ENCODE peak calls at places on chromosomes 16 and 17, in five cellular contexts. One of them, this sample, is unnamed.

GRCh38 chr16:50025544-50025931 is 513 bp downstream of the CNEP1R1 start:
- DNase-seq in K562: peak
- DNase-seq in GM12878: no peak
- DNase-seq in HepG2: peak
- DNase-seq in H1: no peak
- DNase-seq in this sample: no peak

GRCh38 chr17:1714980-1715802 is 5.0 kb upstream of the TLCD2 start:
- DNase-seq in K562: peak
- DNase-seq in GM12878: no peak
- DNase-seq in HepG2: peak
- DNase-seq in H1: no peak
- DNase-seq in this sample: peak

GRCh38 chr16:53509906-53510703 is 7.1 kb upstream of the AKTIP start:
- DNase-seq in K562: peak
- DNase-seq in GM12878: no peak
- DNase-seq in HepG2: peak
- DNase-seq in H1: no peak
- DNase-seq in this sample: peak

GRCh38 chr17:40903129-40903847 is 18.2 kb upstream of the KRT20 start:
- DNase-seq in K562: peak
- DNase-seq in GM12878: no peak
- DNase-seq in HepG2: peak
- DNase-seq in H1: no peak
- DNase-seq in this sample: peak

GRCh38 chr16:25033852-25034251 is 18.7 kb upstream of the ARHGAP17 start:
- DNase-seq in K562: no peak
- DNase-seq in GM12878: no peak
- DNase-seq in HepG2: no peak
- DNase-seq in H1: no peak
- DNase-seq in this sample: no peak

GRCh38 chr16:79599256-79599836 is 1.2 kb downstream of the MAF start:
- DNase-seq in K562: no peak
- DNase-seq in GM12878: no peak
- DNase-seq in HepG2: no peak
- DNase-seq in H1: no peak
- DNase-seq in this sample: no peak

GRCh38 chr17:31629696-31630470 is 229.2 kb downstream of the COPRS start:
- DNase-seq in K562: no peak
- DNase-seq in GM12878: no peak
- DNase-seq in HepG2: no peak
- DNase-seq in H1: no peak
- DNase-seq in this sample: no peak

GRCh38 chr16:85114909-85115567 is 2.8 kb upstream of the CIBAR2 start:
- DNase-seq in K562: peak
- DNase-seq in GM12878: peak
- DNase-seq in HepG2: peak
- DNase-seq in H1: peak
- DNase-seq in this sample: peak

GRCh38 chr16:50394215-50394802 is 25.5 kb upstream of the BRD7 start:
- DNase-seq in K562: no peak
- DNase-seq in GM12878: no peak
- DNase-seq in HepG2: no peak
- DNase-seq in H1: no peak
- DNase-seq in this sample: no peak

GRCh38 chr16:71367243-71367976 is 8.9 kb downstream of the CALB2 start:
- DNase-seq in K562: peak
- DNase-seq in GM12878: peak
- DNase-seq in HepG2: peak
- DNase-seq in H1: peak
- DNase-seq in this sample: peak

GRCh38 chr16:1163567-1164055 is 10.7 kb downstream of the CACNA1H start:
- DNase-seq in K562: no peak
- DNase-seq in GM12878: no peak
- DNase-seq in HepG2: no peak
- DNase-seq in H1: no peak
- DNase-seq in this sample: no peak

GRCh38 chr17:51857052-51857593 is 301.4 kb downstream of the CA10 start:
- DNase-seq in K562: no peak
- DNase-seq in GM12878: no peak
- DNase-seq in HepG2: no peak
- DNase-seq in H1: no peak
- DNase-seq in this sample: no peak

DNA sequence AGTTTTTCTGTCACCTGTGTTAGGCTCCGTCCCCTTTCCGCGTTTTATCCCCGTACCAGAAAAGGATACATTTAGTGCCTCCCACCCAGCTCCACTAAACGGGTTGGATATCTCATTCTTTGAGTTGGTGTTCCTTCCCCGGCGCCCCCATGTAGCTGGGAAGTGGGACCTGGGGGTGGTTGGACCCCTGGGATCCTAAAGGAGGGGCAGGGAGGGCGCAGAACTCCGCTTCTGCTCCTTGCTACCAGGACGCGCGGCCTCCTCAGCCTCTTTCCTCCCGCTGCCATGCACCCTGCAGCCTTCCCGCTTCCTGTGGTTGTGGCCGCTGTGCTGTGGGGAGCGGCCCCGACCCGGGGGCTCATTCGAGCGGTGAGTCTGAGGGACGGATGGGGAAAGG is 555 bp downstream of the RNF167 start:
- DNase-seq in K562: no peak
- DNase-seq in GM12878: no peak
- DNase-seq in HepG2: no peak
- DNase-seq in H1: no peak
- DNase-seq in this sample: no peak
- TF ChIP-seq ATF3 in K562: no peak
- TF ChIP-seq ATF3 in GM12878: no peak
- TF ChIP-seq ATF3 in HepG2: no peak
- TF ChIP-seq ATF3 in H1: no peak
- TF ChIP-seq ATF3 in this sample: no peak

GRCh38 chr17:70366421-70366820 is 197.1 kb downstream of the KCNJ2 start:
- DNase-seq in K562: no peak
- DNase-seq in GM12878: no peak
- DNase-seq in HepG2: no peak
- DNase-seq in H1: peak
- DNase-seq in this sample: no peak
- H3K4me2 ChIP-seq in K562: no peak
- H3K4me2 ChIP-seq in GM12878: no peak
- H3K4me2 ChIP-seq in HepG2: no peak
- H3K4me2 ChIP-seq in H1: no peak
- H3K4me2 ChIP-seq in this sample: no peak

DNA sequence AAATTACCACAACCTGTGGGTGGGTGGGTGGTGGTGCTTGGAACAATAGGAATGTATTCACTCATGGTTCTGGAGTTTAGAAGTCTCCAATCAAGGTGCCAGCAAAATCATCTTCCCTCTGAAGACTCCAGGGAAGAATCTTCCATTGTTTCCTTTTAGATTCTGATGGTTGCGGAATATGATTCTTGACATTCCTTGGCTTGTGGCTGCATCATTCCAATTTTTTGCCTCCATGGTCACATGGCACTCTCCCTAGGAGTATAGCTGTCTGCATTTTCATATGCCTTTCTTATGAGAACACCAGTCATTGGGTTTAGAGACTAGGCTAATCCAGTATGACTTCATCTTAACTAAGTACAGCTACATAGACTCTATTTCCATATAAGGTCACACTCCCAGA is 401.0 kb downstream of the HS3ST3B1 start:
- DNase-seq in K562: no peak
- DNase-seq in GM12878: no peak
- DNase-seq in HepG2: no peak
- DNase-seq in H1: no peak
- DNase-seq in this sample: no peak
- TF ChIP-seq ATF3 in K562: no peak
- TF ChIP-seq ATF3 in GM12878: no peak
- TF ChIP-seq ATF3 in HepG2: no peak
- TF ChIP-seq ATF3 in H1: no peak
- TF ChIP-seq ATF3 in this sample: no peak

DNA sequence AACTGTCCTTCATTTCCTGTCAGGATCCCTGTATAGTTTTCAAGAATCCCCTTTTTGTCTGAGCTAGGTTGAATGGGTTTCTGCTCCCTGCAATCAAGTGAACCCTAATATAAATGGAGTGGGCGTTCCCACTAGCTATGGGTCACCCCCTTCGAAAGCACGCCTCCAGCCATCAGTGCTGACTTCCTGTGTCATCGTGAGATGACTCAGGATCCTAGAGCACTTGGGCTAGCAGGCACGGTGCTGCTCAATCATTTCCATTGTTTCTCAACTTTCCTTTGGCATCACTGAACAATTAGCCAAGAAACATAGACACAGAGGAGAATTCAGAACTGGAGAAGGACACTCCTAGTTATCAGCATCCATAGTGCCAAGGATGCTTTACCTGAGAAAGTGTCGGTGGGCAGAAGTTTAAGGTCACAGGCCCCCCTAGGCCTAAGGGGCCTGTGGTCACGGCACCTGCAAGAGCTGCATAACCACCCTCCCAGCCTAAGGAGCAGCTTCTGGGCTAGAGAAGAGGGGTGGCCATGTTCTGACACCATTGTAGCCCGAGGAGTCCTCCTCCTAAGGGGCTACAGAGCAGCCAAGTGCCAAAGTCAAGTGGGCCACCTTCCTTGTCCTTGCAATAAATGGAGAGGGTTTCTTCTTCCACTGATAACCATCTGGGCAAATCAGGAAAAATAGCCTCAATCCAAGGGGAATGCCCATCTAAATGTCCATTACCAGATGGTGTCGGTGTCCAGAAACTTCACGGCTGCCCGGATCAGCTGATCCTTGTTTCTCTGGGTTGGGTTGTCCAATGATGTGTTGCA is 13.2 kb downstream of the ATPAF2 start:
- DNase-seq in K562: peak
- DNase-seq in GM12878: no peak
- DNase-seq in HepG2: no peak
- DNase-seq in H1: no peak
- DNase-seq in this sample: no peak
- H3K4me2 ChIP-seq in K562: no peak
- H3K4me2 ChIP-seq in GM12878: peak
- H3K4me2 ChIP-seq in HepG2: no peak
- H3K4me2 ChIP-seq in H1: no peak
- H3K4me2 ChIP-seq in this sample: peak

DNA sequence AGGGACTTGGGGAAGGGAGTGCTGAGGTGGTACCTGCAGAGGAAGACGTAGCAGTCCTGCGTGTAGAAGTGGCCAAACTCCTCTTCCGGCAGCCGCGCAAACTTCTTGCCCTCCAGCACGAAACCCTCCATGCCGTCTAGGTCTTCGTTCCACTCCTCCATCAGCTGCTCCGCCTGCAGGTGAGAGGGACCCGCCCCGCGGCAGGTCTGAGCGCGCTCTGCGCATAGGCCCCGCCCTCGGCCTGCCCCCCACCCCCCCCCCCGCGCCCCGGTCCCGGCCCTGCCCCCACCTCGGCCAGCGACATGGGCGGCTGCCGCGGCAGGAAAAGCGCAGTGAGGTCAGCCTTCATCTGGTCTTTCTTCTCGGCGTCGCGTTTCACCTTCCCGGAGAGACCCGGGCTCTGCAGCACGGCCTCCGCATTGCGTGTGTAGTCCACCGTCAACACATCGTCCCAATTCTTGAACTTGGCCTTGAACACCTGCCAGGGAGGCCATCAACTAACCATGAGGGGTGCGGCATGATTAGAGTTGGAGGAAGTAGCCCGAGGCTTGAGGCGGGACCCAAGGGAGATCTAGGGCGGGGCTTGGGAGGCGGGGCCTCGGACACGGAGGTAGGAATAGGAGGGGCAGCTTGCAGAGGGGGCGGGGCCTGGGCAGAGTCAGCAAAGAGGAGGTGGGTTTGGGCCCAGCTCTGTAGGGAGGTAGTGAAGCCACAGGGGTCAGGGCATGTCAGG is 11.5 kb downstream of the FLII start:
- DNase-seq in K562: peak
- DNase-seq in GM12878: no peak
- DNase-seq in HepG2: no peak
- DNase-seq in H1: peak
- DNase-seq in this sample: no peak
- TF ChIP-seq ATF3 in K562: no peak
- TF ChIP-seq ATF3 in GM12878: no peak
- TF ChIP-seq ATF3 in HepG2: no peak
- TF ChIP-seq ATF3 in H1: no peak
- TF ChIP-seq ATF3 in this sample: no peak

GRCh38 chr17:63974594-63975192 is 2.0 kb upstream of the SCN4A start:
- DNase-seq in K562: no peak
- DNase-seq in GM12878: no peak
- DNase-seq in HepG2: no peak
- DNase-seq in H1: no peak
- DNase-seq in this sample: peak

GRCh38 chr17:63975541-63976092 is 2.9 kb upstream of the SCN4A start:
- DNase-seq in K562: no peak
- DNase-seq in GM12878: no peak
- DNase-seq in HepG2: no peak
- DNase-seq in H1: no peak
- DNase-seq in this sample: no peak

GRCh38 chr17:63973930-63974593 is 1.3 kb upstream of the SCN4A start:
- DNase-seq in K562: no peak
- DNase-seq in GM12878: no peak
- DNase-seq in HepG2: no peak
- DNase-seq in H1: no peak
- DNase-seq in this sample: no peak

GRCh38 chr17:63972796-63973195 is at the start of gene SCN4A:
- DNase-seq in K562: no peak
- DNase-seq in GM12878: no peak
- DNase-seq in HepG2: no peak
- DNase-seq in H1: no peak
- DNase-seq in this sample: no peak

DNA sequence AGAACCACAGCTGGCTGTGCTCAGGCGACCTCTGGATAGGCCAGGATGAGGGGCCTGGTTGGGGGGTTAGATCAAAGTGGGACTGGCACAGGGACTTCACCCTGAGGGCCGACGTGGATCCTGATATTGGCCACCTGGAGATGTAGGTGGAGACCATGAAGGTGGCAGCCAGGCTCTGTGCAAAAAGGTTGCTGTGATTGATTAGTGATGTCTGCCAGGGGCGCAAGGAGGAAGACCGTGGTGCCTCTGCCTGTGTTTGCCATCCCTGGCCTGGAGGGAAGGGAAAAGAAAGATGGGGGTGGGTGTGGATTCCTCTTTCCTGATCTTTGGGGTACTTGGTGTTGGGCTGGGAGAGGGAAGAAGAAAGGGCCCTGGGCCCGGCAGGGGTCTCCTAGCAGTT is 529 bp upstream of the SCN4A start:
- DNase-seq in K562: no peak
- DNase-seq in GM12878: no peak
- DNase-seq in HepG2: no peak
- DNase-seq in H1: no peak
- DNase-seq in this sample: no peak
- H3K4me2 ChIP-seq in K562: no peak
- H3K4me2 ChIP-seq in GM12878: no peak
- H3K4me2 ChIP-seq in HepG2: no peak
- H3K4me2 ChIP-seq in H1: no peak
- H3K4me2 ChIP-seq in this sample: peak

GRCh38 chr16:81646561-81646960 is 132.5 kb upstream of the PLCG2 start:
- DNase-seq in K562: no peak
- DNase-seq in GM12878: no peak
- DNase-seq in HepG2: no peak
- DNase-seq in H1: no peak
- DNase-seq in this sample: no peak

GRCh38 chr16:81649561-81649960 is 129.5 kb upstream of the PLCG2 start:
- DNase-seq in K562: no peak
- DNase-seq in GM12878: no peak
- DNase-seq in HepG2: no peak
- DNase-seq in H1: no peak
- DNase-seq in this sample: no peak

GRCh38 chr16:81645303-81645702 is 133.8 kb upstream of the PLCG2 start:
- DNase-seq in K562: no peak
- DNase-seq in GM12878: no peak
- DNase-seq in HepG2: no peak
- DNase-seq in H1: no peak
- DNase-seq in this sample: no peak

GRCh38 chr16:81645925-81646324 is 133.2 kb upstream of the PLCG2 start:
- DNase-seq in K562: no peak
- DNase-seq in GM12878: no peak
- DNase-seq in HepG2: no peak
- DNase-seq in H1: no peak
- DNase-seq in this sample: no peak

GRCh38 chr16:81647527-81647926 is 131.6 kb upstream of the PLCG2 start:
- DNase-seq in K562: no peak
- DNase-seq in GM12878: no peak
- DNase-seq in HepG2: no peak
- DNase-seq in H1: no peak
- DNase-seq in this sample: peak
- TF ChIP-seq ATF3 in K562: no peak
- TF ChIP-seq ATF3 in GM12878: no peak
- TF ChIP-seq ATF3 in HepG2: no peak
- TF ChIP-seq ATF3 in H1: no peak
- TF ChIP-seq ATF3 in this sample: no peak

This sample was measured in HCT116.